ENCODE peak calls at places on chromosome 14, in seven cellular contexts. D, R, M, C, H, A and Q are unnamed samples.
A peak's percentile ranks its signal among the peaks of the same experiment; 100 is the strongest.

GRCh38 chr14:105861985-105862465 is 335.6 kb downstream of the TMEM121 start:
- DNase-seq in C (no peak), M (no peak), R (no peak), D (no peak), H (peak; percentile 15), A (no peak), Q (peak; percentile 62)

GRCh38 chr14:73795974-73796373 is 55.7 kb upstream of the PTGR2 start:
- DNase-seq in C (peak; percentile 37), M (no peak), D (no peak), H (no peak), R (peak; percentile 96), A (no peak), Q (no peak)

GRCh38 chr14:101947577-101947903 is 16.8 kb upstream of the DYNC1H1 start:
- DNase-seq in M (no peak), R (no peak), H (no peak), C (no peak), A (no peak), D (no peak), Q (no peak)

GRCh38 chr14:69767369-69767999 is 542 bp downstream of the SRSF5 start:
- DNase-seq in A (peak; percentile 77), R (peak; percentile 88), D (peak; percentile 89), M (peak; percentile 79), H (peak; percentile 94), C (peak; percentile 87), Q (peak; percentile 92)

GRCh38 chr14:35117112-35117511 is 4.7 kb downstream of the PPP2R3C start:
- DNase-seq in D (no peak), R (no peak), H (no peak), C (no peak), A (no peak), M (no peak), Q (no peak)

GRCh38 chr14:98949506-98950135 is 322.4 kb downstream of the BCL11B start:
- DNase-seq in A (no peak), H (no peak), C (no peak), M (no peak), R (no peak), D (no peak), Q (no peak)

GRCh38 chr14:72538387-72538786 is 355.5 kb downstream of the DPF3 start:
- DNase-seq in D (no peak), M (no peak), C (no peak), A (no peak), H (no peak), R (no peak), Q (no peak)

GRCh38 chr14:21748869-21749303 is 75.3 kb upstream of the OR4E1 start:
- DNase-seq in H (no peak), M (peak; percentile 9), C (peak; percentile 49), A (peak; percentile 19), R (peak; percentile 39), D (peak; percentile 71), Q (peak; percentile 62)